ENCODE peak calls at places on chromosomes 4 and X, in four cellular contexts. P, M, G and E are unnamed samples.

GRCh38 chrX:77009691-77010090 is 437.5 kb upstream of the FGF16 start:
- DNase-seq in P (no peak), M (no peak), G (no peak), E (no peak)

GRCh38 chrX:34578237-34578636 is 78.8 kb downstream of the TMEM47 start:
- DNase-seq in P (no peak), M (no peak), G (no peak), E (no peak)

GRCh38 chr4:75598390-75598789 is 31.9 kb downstream of the CDKL2 start:
- DNase-seq in P (no peak), M (no peak), G (no peak), E (no peak)

GRCh38 chrX:13285693-13286092 is 34.2 kb downstream of the ATXN3L start:
- DNase-seq in P (no peak), M (no peak), G (no peak), E (no peak)

GRCh38 chr4:8292388-8293107 is 23.0 kb downstream of the HTRA3 start:
- DNase-seq in P (no peak), M (no peak), G (peak), E (no peak)

GRCh38 chr4:2450394-2451035 is 18.4 kb upstream of the RNF4 start:
- DNase-seq in P (no peak), M (no peak), G (no peak), E (no peak)

GRCh38 chr4:129223955-129224354 is 128.0 kb downstream of the C4orf33 start:
- DNase-seq in P (no peak), M (no peak), G (no peak), E (no peak)

GRCh38 chr4:3016839-3017410 is 53.6 kb downstream of the GRK4 start:
- DNase-seq in P (no peak), M (no peak), G (no peak), E (no peak)

GRCh38 chr4:10008208-10009005 is 12.9 kb downstream of the SLC2A9 start:
- DNase-seq in P (no peak), M (no peak), G (no peak), E (no peak)

GRCh38 chrX:24371391-24371972 is 11.0 kb downstream of the SUPT20HL1 start:
- DNase-seq in P (no peak), M (peak), G (no peak), E (no peak)

GRCh38 chr4:54986095-54986846 is 139.1 kb downstream of the KDR start:
- DNase-seq in P (no peak), M (no peak), G (no peak), E (no peak)

GRCh38 chr4:150136036-150136435 is 57.8 kb downstream of the DCLK2 start:
- DNase-seq in P (no peak), M (no peak), G (no peak), E (no peak)

GRCh38 chr4:113809313-113809712 is 47.8 kb upstream of the CAMK2D start:
- DNase-seq in P (peak), M (no peak), G (no peak), E (no peak)

GRCh38 chr4:973431-974397 is at the start of gene DGKQ:
- DNase-seq in P (peak), M (peak), G (peak), E (no peak)

GRCh38 chrX:130173190-130173895 is 1.6 kb downstream of the RAB33A start:
- DNase-seq in P (no peak), M (no peak), G (peak), E (no peak)

GRCh38 chr4:10159671-10160070 is 43.1 kb upstream of the WDR1 start:
- DNase-seq in P (no peak), M (no peak), G (no peak), E (no peak)

GRCh38 chrX:1558761-1559468 is 21.9 kb upstream of the P2RY8 start:
- DNase-seq in P (no peak), M (peak), G (no peak), E (peak)

GRCh38 chrX:68183612-68184214 is 249.6 kb downstream of the OPHN1 start:
- DNase-seq in P (no peak), M (no peak), G (no peak), E (no peak)

GRCh38 chr4:154120277-154120676 is 331.4 kb upstream of the SFRP2 start:
- DNase-seq in P (no peak), M (no peak), G (no peak), E (no peak)

GRCh38 chrX:102113367-102113766 is 12.1 kb upstream of the TCEAL2 start:
- DNase-seq in P (no peak), M (no peak), G (peak), E (no peak)
- TF ChIP-seq POLR2A in P (no peak), M (no peak), G (no peak), E (no peak)

DNA sequence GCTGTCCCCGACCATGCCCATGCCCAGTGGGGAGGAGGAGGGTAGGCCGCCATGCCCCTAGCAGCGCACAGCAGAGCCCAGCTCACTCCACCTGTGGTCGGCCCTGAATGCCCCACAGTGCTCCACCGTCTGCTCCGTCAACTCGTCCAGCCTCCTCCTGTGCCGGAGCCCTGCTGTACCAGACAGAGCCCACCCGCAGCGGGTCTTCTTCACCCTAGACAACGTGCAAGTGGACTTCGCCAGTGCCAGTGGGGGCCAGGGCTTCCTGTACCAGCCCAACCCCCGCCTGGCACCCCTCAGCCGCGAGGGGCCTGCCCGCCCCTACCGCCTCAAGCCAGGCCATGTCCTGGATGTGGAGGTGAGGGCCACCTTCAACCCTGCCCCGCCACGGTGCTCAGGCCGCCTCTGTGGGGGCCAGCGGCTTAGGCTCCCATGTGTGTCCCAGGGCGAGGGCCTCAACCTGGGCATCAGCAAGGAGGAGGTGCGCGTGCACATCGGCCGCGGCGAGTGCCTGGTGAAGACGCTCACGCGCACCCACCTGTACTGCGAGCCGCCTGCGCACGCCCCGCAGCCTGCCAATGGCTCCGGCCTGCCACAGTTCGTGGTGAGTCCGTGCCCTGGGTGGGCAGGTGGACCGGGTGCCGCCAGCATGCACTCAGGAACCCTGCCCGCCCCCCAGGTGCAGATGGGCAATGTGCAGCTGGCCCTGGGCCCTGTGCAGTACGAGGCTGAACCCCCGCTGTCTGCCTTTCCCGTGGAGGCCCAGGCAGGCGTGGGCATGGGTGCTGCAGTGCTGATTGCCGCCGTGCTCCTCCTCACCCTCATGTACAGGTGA is 6.9 kb upstream of the SRPK3 start:
- DNase-seq in P (no peak), M (no peak), G (peak), E (no peak)
- H3K27ac ChIP-seq in P (no peak), M (no peak), G (no peak), E (no peak)

GRCh38 chrX:132022863-132023116 is 312 bp upstream of the STK26 start:
- DNase-seq in P (no peak), M (no peak), G (no peak), E (no peak)

GRCh38 chrX:132023896-132024386 is 839 bp downstream of the STK26 start:
- DNase-seq in P (no peak), M (no peak), G (peak), E (no peak)

GRCh38 chrX:132022115-132022862 is 813 bp upstream of the STK26 start:
- DNase-seq in P (no peak), M (no peak), G (no peak), E (no peak)

GRCh38 chrX:132025085-132025484 is 2.0 kb downstream of the STK26 start:
- DNase-seq in P (no peak), M (no peak), G (no peak), E (no peak)

GRCh38 chrX:132023117-132023895 is at the start of gene STK26:
- DNase-seq in P (peak), M (peak), G (peak), E (no peak)
- TF ChIP-seq CTCF in P (no peak), M (no peak), G (no peak), E (no peak)

GRCh38 chrX:123764967-123765871 is 32.4 kb upstream of the THOC2 start:
- DNase-seq in P (peak), M (peak), G (peak), E (no peak)
- TF ChIP-seq POLR2A in P (peak), M (no peak), G (no peak), E (no peak)

DNA sequence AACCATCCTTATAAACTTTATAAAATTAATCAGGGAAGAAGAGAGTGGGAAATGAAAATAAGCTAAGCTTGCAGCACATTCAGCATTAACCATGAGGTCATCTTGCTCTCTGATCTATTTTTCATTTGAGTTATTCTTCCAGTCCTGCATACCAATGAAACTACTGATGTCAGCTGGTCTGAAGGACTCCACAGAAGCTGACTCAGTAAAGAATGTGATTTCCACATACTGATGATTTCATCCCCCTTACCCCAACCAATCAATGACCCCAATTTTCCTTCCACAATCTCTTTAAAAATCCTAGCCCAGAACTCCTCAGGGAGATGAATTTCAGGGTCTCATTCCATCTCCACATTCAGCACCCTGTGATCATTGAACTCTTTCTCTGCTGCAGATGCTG is 18.8 kb upstream of the DSPP start:
- DNase-seq in P (no peak), M (no peak), G (no peak), E (no peak)
- H3K27ac ChIP-seq in P (no peak), M (no peak), G (no peak), E (peak)

GRCh38 chrX:20221902-20222301 is 44.8 kb downstream of the RPS6KA3 start:
- DNase-seq in P (no peak), M (no peak), G (no peak), E (no peak)

GRCh38 chrX:20215565-20215964 is 51.1 kb downstream of the RPS6KA3 start:
- DNase-seq in P (peak), M (no peak), G (no peak), E (no peak)

GRCh38 chrX:20217906-20218305 is 48.8 kb downstream of the RPS6KA3 start:
- DNase-seq in P (no peak), M (no peak), G (no peak), E (no peak)

GRCh38 chrX:20217279-20217678 is 49.4 kb downstream of the RPS6KA3 start:
- DNase-seq in P (no peak), M (no peak), G (no peak), E (no peak)

DNA sequence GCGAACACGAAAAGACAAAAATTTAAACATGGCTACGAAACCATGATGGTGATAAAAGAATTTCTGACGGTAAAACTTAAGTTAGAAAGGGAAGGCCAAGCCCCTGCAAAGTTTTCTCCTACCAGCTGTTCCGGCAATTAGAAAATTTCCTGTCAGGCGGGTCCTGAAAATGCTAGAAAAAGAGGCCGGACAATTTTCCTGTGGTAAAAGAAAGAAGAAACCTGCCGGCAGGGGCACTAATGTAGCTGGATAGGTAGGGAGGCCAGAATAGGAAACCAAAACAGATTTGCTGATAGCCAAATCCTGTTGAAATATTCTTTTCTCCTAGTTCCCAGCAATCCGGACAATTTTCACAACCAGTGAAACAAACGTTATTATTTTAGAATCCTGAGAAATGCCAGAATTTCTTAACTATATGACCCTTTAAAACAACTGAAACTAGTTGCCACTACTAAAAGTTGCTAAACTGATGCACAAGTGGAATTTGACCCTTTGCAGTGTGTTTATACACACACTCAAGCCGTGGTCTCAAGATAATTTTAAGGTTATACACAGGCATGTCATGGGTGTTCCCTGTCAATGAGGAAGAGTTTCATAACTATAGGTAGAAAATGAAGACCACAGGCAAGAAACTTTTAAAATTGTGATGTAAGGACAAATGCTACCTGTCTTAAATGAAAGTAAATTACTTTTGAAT is 47.8 kb downstream of the RPS6KA3 start:
- DNase-seq in P (no peak), M (no peak), G (no peak), E (no peak)
- TF ChIP-seq CTCF in P (no peak), M (no peak), G (peak), E (no peak)